ENCODE peak calls at places on chromosomes 7 and 10, in eight cellular contexts. V is heart left ventricle, J is IMR-90, R is cardiac muscle cell, W is ovary, L is PC-3, I is colonic mucosa, Z is pancreas. T is an unnamed sample.

GRCh38 chr7:91112902-91113321 is 151.3 kb upstream of the FZD1 start:
- DNase-seq in J (peak; percentile 82), I (no peak), W (no peak), V (no peak), R (peak; percentile 23), L (no peak), Z (no peak), T (no peak)

GRCh38 chr10:35542303-35542702 is 62.8 kb upstream of the GJD4 start:
- DNase-seq in I (no peak), W (no peak), Z (no peak), J (no peak), L (no peak), R (no peak), V (no peak), T (no peak)

GRCh38 chr7:144057954-144058353 is 9.2 kb downstream of the OR2A5 start:
- DNase-seq in R (peak; percentile 50), J (no peak), I (no peak), Z (no peak), W (no peak), L (peak; percentile 88), V (no peak), T (no peak)

GRCh38 chr7:98643232-98643985 is 26.3 kb downstream of the NPTX2 start:
- DNase-seq in J (no peak), L (no peak), I (no peak), Z (no peak), W (no peak), R (no peak), V (no peak), T (no peak)

GRCh38 chr7:10789170-10789569 is 184.5 kb upstream of the PHF14 start:
- DNase-seq in I (no peak), J (no peak), L (no peak), R (no peak), W (no peak), V (no peak), Z (no peak), T (no peak)

GRCh38 chr10:130864951-130865350 is 446.6 kb downstream of the TCERG1L start:
- DNase-seq in L (no peak), R (no peak), W (no peak), Z (no peak), V (no peak), I (no peak), J (no peak), T (no peak)

GRCh38 chr7:121084748-121085336 is 96.3 kb downstream of the CPED1 start:
- DNase-seq in J (peak; percentile 96), I (no peak), V (no peak), L (peak; percentile 92), R (peak; percentile 88), W (no peak), Z (no peak), T (no peak)

GRCh38 chr10:124745678-124746077 is 1.5 kb upstream of the FAM53B start:
- DNase-seq in V (no peak), R (peak; percentile 75), W (no peak), Z (no peak), J (peak; percentile 72), L (peak; percentile 76), I (peak; percentile 35), T (no peak)

GRCh38 chr10:5073659-5074058 is 20.6 kb upstream of the AKR1C3 start:
- DNase-seq in L (no peak), I (no peak), V (no peak), W (no peak), R (no peak), Z (no peak), J (no peak), T (no peak)

GRCh38 chr10:5070648-5071410 is 23.4 kb upstream of the AKR1C3 start:
- DNase-seq in L (no peak), V (no peak), Z (no peak), W (no peak), J (peak; percentile 30), R (peak; percentile 76), I (no peak), T (no peak)

GRCh38 chr10:5068274-5069017 is 25.8 kb upstream of the AKR1C3 start:
- DNase-seq in J (no peak), V (no peak), L (no peak), R (no peak), W (no peak), I (no peak), Z (no peak), T (no peak)

GRCh38 chr10:5076615-5077014 is 17.6 kb upstream of the AKR1C3 start:
- DNase-seq in Z (no peak), R (no peak), L (no peak), I (no peak), W (no peak), J (peak; percentile 7), V (no peak), T (no peak)

DNA sequence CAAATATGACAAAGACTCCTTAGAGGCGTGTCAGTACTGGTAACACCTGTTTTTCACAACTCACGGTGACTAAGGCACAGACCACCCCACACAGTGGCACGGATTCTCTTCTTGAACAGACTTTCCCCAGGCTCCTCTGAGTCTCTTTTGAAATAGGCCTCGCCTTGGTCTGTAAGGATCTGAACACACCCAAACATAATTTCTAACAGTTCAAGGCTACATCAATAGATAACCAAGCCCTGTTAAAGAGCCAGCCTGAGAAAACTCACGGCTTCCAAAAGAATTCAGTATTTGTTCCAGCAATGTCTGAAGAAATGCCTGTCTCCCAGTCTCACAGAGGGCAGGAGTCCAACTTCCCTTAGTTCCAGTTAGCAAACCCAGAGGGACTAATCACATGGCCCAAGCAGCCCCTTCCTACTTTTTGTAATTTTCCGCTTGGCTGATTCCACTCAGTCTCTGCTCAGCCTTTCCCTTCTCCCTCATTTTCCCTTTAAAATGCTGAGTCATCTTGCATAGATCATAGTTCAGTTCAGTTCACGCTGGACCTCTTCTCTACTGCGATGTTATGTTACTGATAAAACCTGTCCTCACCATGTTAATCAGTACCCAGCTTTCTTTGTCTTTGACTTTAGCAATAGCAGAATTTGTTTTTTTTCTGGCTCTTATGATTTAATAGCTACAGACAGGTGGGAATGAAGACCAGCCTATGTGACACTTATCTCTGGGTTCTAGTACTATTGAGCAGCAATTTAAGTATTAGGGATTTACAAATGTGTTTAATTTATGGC is 22.6 kb upstream of the AKR1C3 start:
- DNase-seq in V (peak; percentile 83), Z (peak; percentile 47), R (peak; percentile 99), L (peak; percentile 11), W (peak; percentile 59), J (peak; percentile 63), I (peak; percentile 61), T (no peak)
- H3K4me3 ChIP-seq in V (no peak overlapping the region), Z (no peak overlapping the region), R (no peak overlapping the region), L (no peak overlapping the region), W (no peak overlapping the region), J (no peak overlapping the region), I (no peak overlapping the region), T (no peak overlapping the region)

GRCh38 chr7:35450456-35450855 is 196.6 kb upstream of the TBX20 start:
- DNase-seq in R (no peak), J (no peak), V (no peak), I (no peak), W (no peak), Z (no peak), L (no peak), T (no peak)

DNA sequence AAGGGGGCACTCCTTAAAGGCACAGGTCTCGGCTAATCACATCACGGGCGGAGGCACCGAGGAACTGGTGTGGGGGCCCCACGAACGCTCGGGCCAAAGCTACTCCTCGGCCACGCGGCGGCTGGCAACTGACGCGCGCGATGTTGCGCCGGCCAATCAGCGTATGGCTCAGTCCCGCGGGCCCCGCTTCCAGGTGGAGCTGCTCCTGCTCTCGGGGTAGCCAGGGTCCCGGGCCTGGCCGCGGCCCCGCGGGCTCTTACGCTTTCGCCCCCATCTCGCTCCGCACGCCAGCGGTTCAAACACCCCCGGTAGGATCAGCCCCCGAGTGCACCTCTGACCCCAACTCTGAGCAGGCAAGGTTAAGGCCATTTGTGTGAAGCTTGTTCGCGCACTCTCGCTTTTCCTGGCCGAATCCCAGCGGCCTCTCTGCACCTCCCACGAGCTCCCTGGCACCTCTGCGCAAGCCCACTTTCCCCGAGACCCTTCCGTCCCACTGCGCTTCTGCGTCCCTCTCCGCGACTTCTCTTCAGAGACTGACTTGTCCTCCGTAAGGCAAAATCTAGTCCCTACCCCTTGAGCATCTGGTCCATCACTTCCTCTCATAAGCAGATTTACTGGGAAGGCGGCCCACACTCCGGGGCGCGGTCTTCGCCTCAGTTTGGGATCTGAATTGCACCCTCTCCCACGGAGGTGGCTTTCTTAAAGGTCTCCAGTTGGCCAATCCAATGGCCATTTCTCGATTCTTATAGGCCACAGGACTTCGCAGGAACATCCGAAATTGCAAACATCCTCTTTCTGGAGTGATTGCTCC is 200.9 kb upstream of the TBX20 start:
- DNase-seq in L (no peak), J (no peak), I (no peak), Z (no peak), V (no peak), W (peak; percentile 33), R (no peak), T (no peak)
- H3K27ac ChIP-seq in L (no peak overlapping the region), J (no peak overlapping the region), I (no peak overlapping the region), Z (no peak overlapping the region), V (no peak overlapping the region), W (no peak overlapping the region), R (no peak overlapping the region), T (no peak overlapping the region)

DNA sequence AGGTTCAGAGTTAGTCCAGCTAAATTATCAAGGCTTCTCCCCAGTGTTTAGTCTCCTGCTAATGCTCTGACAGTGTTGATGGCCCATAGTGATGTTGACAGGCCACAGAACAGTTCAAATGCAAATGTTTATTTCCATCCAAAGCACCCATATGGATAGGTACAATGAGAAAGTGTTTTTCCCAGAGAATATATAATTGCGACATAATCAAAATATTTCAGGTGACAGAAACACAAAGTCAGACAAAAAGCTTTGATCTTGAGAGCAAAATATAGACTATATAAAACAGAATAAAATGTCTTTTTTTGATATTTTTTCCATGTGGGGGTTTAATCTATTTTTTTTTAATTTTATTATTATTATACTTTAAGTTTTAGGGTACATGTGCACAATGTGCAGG is 642.3 kb upstream of the SEMA3D start:
- DNase-seq in J (no peak), R (no peak), V (no peak), I (no peak), L (no peak), Z (no peak), W (no peak), T (no peak)
- TF ChIP-seq CTCF in J (no peak), R (no peak), V (no peak), I (no peak), L (no peak), Z (no peak), W (no peak), T (no peak)

GRCh38 chr10:85622425-85622824 is 744.2 kb downstream of the GRID1 start:
- DNase-seq in R (no peak), I (no peak), V (no peak), W (no peak), Z (no peak), L (no peak), J (no peak), T (no peak)

GRCh38 chr10:85623342-85623741 is 743.3 kb downstream of the GRID1 start:
- DNase-seq in J (no peak), L (no peak), Z (no peak), R (no peak), I (no peak), W (no peak), V (no peak), T (no peak)

GRCh38 chr10:85624511-85624910 is 742.1 kb downstream of the GRID1 start:
- DNase-seq in R (no peak), J (no peak), Z (no peak), L (no peak), W (no peak), I (no peak), V (no peak), T (no peak)

GRCh38 chr10:85621562-85621961 is 745.0 kb downstream of the GRID1 start:
- DNase-seq in J (no peak), R (no peak), V (no peak), L (no peak), I (peak; percentile 73), W (no peak), Z (no peak), T (no peak)

DNA sequence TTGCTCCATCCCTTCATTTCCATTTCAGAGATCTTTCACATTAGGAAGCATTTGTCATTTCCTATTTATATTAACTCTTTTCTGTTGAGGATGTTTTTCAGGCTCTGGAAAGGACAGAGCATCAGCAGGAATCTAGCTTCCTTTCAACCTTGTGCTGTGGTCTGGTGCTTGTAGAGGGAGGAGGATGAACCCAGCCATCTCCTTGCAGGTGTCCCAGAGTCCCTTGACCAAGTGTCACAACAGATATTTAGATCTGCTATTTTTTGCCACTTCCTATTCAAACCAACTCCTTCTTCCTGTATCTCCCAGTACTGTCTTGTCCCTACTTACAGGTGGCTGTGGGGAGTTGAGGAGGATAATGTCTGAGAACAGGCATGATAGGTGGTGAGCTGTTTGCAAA is 742.8 kb downstream of the GRID1 start:
- DNase-seq in L (no peak), V (no peak), Z (no peak), R (no peak), W (no peak), J (no peak), I (no peak), T (no peak)
- H3K4me3 ChIP-seq in L (no peak overlapping the region), V (no peak overlapping the region), Z (no peak overlapping the region), R (no peak overlapping the region), W (no peak overlapping the region), J (no peak overlapping the region), I (no peak overlapping the region), T (no peak overlapping the region)